ENCODE peak calls at places on chromosomes 13 and 19, in ten cellular contexts. U, P, A, K, F, E, O, Y, J and I are unnamed samples. For H3K4me1, the result is how much of the 10 kb centered on the place peaks cover.

GRCh38 chr13:113152894-113153809 is 5.3 kb upstream of the PROZ start:
- DNase-seq in O (peak), E (peak), P (no peak), Y (peak), J (peak), K (peak), F (no peak), U (peak), A (peak), I (peak)

GRCh38 chr13:23644527-23644926 is 74.3 kb downstream of the TNFRSF19 start:
- DNase-seq in P (no peak), J (no peak), O (no peak), Y (no peak), E (no peak), K (no peak), A (no peak), F (no peak), U (no peak), I (no peak)

GRCh38 chr13:109565877-109566276 is 220.5 kb downstream of the IRS2 start:
- DNase-seq in F (no peak), K (no peak), P (no peak), U (no peak), E (no peak), O (no peak), Y (no peak), A (no peak), J (no peak), I (no peak)

GRCh38 chr13:90928109-90928508 is 419.4 kb upstream of the MIR17HG start:
- DNase-seq in Y (no peak), F (no peak), O (no peak), K (no peak), U (no peak), A (no peak), P (no peak), J (no peak), E (no peak), I (no peak)

GRCh38 chr13:27868639-27869435 is 51.0 kb upstream of the PDX1 start:
- DNase-seq in J (peak), O (no peak), E (peak), Y (no peak), A (no peak), K (peak), P (no peak), U (no peak), F (no peak), I (no peak)

GRCh38 chr19:50722248-50723013 is 733 bp upstream of the CLEC11A start:
- DNase-seq in F (no peak), P (no peak), O (no peak), Y (no peak), U (no peak), A (no peak), K (no peak), J (no peak), E (no peak), I (no peak)

GRCh38 chr19:49859838-49860715 is 7.3 kb downstream of the PNKP start:
- DNase-seq in E (no peak), J (no peak), A (no peak), O (no peak), U (no peak), F (no peak), K (no peak), Y (no peak), P (no peak), I (no peak)

GRCh38 chr19:49113762-49114629 is at the start of gene LIN7B:
- DNase-seq in K (peak), J (peak), F (peak), U (peak), A (peak), Y (peak), P (peak), O (peak), E (peak), I (peak)

GRCh38 chr13:88246239-88246638 is 575.1 kb downstream of the SLITRK5 start:
- DNase-seq in J (no peak), P (no peak), U (no peak), O (no peak), E (peak), A (no peak), F (no peak), Y (no peak), K (no peak), I (no peak)

GRCh38 chr19:33387351-33388230 is 14.1 kb downstream of the CEBPG start:
- DNase-seq in K (no peak), O (no peak), P (no peak), F (no peak), E (no peak), J (no peak), Y (no peak), A (no peak), U (no peak), I (no peak)

GRCh38 chr19:42601811-42602443 is 7.2 kb upstream of the CEACAM8 start:
- DNase-seq in U (peak), J (no peak), O (no peak), A (no peak), P (no peak), Y (no peak), E (peak), F (peak), K (peak), I (peak)

GRCh38 chr19:30086916-30087315 is 144.9 kb downstream of the URI1 start:
- DNase-seq in A (no peak), E (no peak), F (no peak), J (no peak), O (no peak), P (no peak), K (no peak), U (no peak), Y (no peak), I (no peak)

GRCh38 chr19:39506944-39507714 is 7.8 kb upstream of the SELENOV start:
- DNase-seq in A (no peak), E (peak), O (no peak), U (peak), P (peak), K (peak), F (peak), J (no peak), Y (no peak), I (no peak)

GRCh38 chr19:52142001-52142595 is 2.4 kb upstream of the ZNF616 start:
- DNase-seq in U (no peak), O (no peak), P (no peak), F (no peak), A (no peak), E (no peak), J (no peak), Y (no peak), K (no peak), I (no peak)

GRCh38 chr19:7904074-7905020 is 670 bp downstream of the MAP2K7 start:
- DNase-seq in J (peak), A (peak), O (peak), F (no peak), U (no peak), E (peak), Y (peak), P (no peak), K (peak), I (peak)

GRCh38 chr13:48655291-48655690 is 1.6 kb downstream of the CYSLTR2 start:
- DNase-seq in J (no peak), Y (no peak), E (no peak), P (no peak), A (no peak), K (no peak), O (no peak), F (no peak), U (no peak), I (no peak)

GRCh38 chr13:72204291-72204690 is 337.3 kb upstream of the DACH1 start:
- DNase-seq in A (no peak), K (no peak), E (no peak), F (no peak), J (no peak), P (no peak), U (no peak), Y (no peak), O (no peak), I (no peak)

GRCh38 chr13:27621116-27621365 is 651 bp upstream of the POLR1D start:
- DNase-seq in E (no peak), Y (no peak), F (no peak), O (no peak), P (no peak), K (no peak), A (no peak), U (no peak), J (no peak), I (no peak)

GRCh38 chr13:49443327-49443688 is 556 bp downstream of the CAB39L start:
- DNase-seq in U (no peak), O (no peak), P (no peak), Y (no peak), K (peak), E (peak), F (no peak), J (no peak), A (no peak), I (no peak)

GRCh38 chr13:46489586-46490023 is 63.4 kb upstream of the LRCH1 start:
- DNase-seq in K (no peak), Y (peak), O (no peak), F (no peak), P (no peak), J (no peak), A (no peak), E (no peak), U (no peak), I (no peak)

GRCh38 chr13:92838786-92839185 is 387.8 kb upstream of the GPC6 start:
- DNase-seq in J (no peak), P (no peak), E (no peak), U (no peak), Y (no peak), K (no peak), F (no peak), O (no peak), A (no peak), I (no peak)

GRCh38 chr13:46104868-46105267 is at the start of gene CPB2:
- DNase-seq in E (no peak), K (no peak), F (no peak), Y (no peak), P (no peak), J (no peak), U (no peak), O (no peak), A (no peak), I (no peak)

GRCh38 chr13:101190976-101191375 is 225.3 kb downstream of the NALCN start:
- DNase-seq in F (no peak), O (no peak), E (no peak), P (no peak), K (no peak), Y (no peak), J (no peak), A (no peak), U (no peak), I (no peak)

GRCh38 chr13:52644108-52644507 is 1.9 kb downstream of the HNRNPA1L2 start:
- DNase-seq in J (no peak), P (no peak), U (no peak), A (no peak), O (no peak), Y (no peak), F (no peak), E (no peak), K (no peak), I (no peak)

GRCh38 chr19:35041548-35042055 is at the start of gene HPN:
- DNase-seq in O (peak), Y (peak), E (peak), K (peak), F (no peak), J (peak), U (peak), P (no peak), A (no peak), I (no peak)
- H3K4me1 ChIP-seq in O (half or more), Y (half or more), E (under half), K (under half), F (under half), J (under half), U (under half), P (under half), A (under half), I (under half)

GRCh38 chr13:40404407-40404806 is 262.0 kb downstream of the FOXO1 start:
- DNase-seq in J (no peak), O (no peak), U (no peak), P (no peak), K (no peak), F (no peak), E (no peak), Y (no peak), A (no peak), I (no peak)

GRCh38 chr13:40404967-40405716 is 261.3 kb downstream of the FOXO1 start:
- DNase-seq in K (no peak), A (no peak), U (no peak), P (no peak), J (no peak), F (no peak), O (no peak), Y (no peak), E (no peak), I (no peak)

GRCh38 chr13:40403509-40404241 is 262.8 kb downstream of the FOXO1 start:
- DNase-seq in O (no peak), Y (no peak), P (no peak), A (no peak), E (no peak), U (no peak), K (no peak), F (no peak), J (no peak), I (no peak)

GRCh38 chr13:40401911-40402776 is 264.3 kb downstream of the FOXO1 start:
- DNase-seq in P (peak), A (peak), F (peak), Y (peak), E (no peak), O (peak), J (peak), U (peak), K (peak), I (no peak)

GRCh38 chr13:40402931-40403412 is 263.5 kb downstream of the FOXO1 start:
- DNase-seq in A (peak), E (no peak), Y (no peak), O (no peak), J (no peak), K (no peak), U (no peak), F (peak), P (no peak), I (no peak)
- H3K4me1 ChIP-seq in A (under half), E (under half), Y (under half), O (under half), J (under half), K (under half), U (under half), F (half or more), P (under half), I (under half)

GRCh38 chr19:35139618-35139943 is 957 bp downstream of the FXYD1 start:
- DNase-seq in O (no peak), P (no peak), A (no peak), F (no peak), K (no peak), U (no peak), E (no peak), Y (no peak), J (peak), I (no peak)
- H3K4me1 ChIP-seq in O (under half), P (under half), A (under half), F (under half), K (under half), U (under half), E (under half), Y (under half), J (under half), I (under half)

GRCh38 chr13:50915562-50915961 is 6.0 kb downstream of the RNASEH2B start:
- DNase-seq in Y (no peak), O (no peak), P (no peak), K (no peak), U (no peak), E (no peak), F (no peak), J (no peak), A (no peak), I (no peak)
- H3K4me1 ChIP-seq in Y (under half), O (half or more), P (half or more), K (under half), U (under half), E (under half), F (under half), J (under half), A (under half), I (half or more)

GRCh38 chr19:18464646-18465045 is 26.7 kb upstream of the ISYNA1 start:
- DNase-seq in E (no peak), U (peak), P (no peak), F (no peak), J (peak), Y (peak), A (peak), K (peak), O (peak), I (no peak)

GRCh38 chr19:18467978-18468377 is 30.0 kb upstream of the ISYNA1 start:
- DNase-seq in U (no peak), K (no peak), E (no peak), O (no peak), A (no peak), Y (no peak), J (no peak), F (no peak), P (no peak), I (no peak)

GRCh38 chr19:18466354-18466753 is 28.4 kb upstream of the ISYNA1 start:
- DNase-seq in Y (no peak), A (no peak), K (no peak), F (no peak), J (no peak), U (no peak), O (no peak), E (no peak), P (no peak), I (no peak)

GRCh38 chr19:18465214-18465963 is 27.5 kb upstream of the ISYNA1 start:
- DNase-seq in O (peak), K (no peak), A (no peak), P (no peak), Y (peak), J (no peak), E (no peak), U (no peak), F (no peak), I (no peak)

GRCh38 chr19:18465964-18466339 is 28.0 kb upstream of the ISYNA1 start:
- DNase-seq in O (no peak), P (no peak), K (no peak), Y (no peak), E (no peak), J (no peak), U (no peak), A (no peak), F (no peak), I (no peak)
- H3K4me1 ChIP-seq in O (under half), P (under half), K (under half), Y (half or more), E (under half), J (under half), U (under half), A (under half), F (half or more), I (under half)

DNA sequence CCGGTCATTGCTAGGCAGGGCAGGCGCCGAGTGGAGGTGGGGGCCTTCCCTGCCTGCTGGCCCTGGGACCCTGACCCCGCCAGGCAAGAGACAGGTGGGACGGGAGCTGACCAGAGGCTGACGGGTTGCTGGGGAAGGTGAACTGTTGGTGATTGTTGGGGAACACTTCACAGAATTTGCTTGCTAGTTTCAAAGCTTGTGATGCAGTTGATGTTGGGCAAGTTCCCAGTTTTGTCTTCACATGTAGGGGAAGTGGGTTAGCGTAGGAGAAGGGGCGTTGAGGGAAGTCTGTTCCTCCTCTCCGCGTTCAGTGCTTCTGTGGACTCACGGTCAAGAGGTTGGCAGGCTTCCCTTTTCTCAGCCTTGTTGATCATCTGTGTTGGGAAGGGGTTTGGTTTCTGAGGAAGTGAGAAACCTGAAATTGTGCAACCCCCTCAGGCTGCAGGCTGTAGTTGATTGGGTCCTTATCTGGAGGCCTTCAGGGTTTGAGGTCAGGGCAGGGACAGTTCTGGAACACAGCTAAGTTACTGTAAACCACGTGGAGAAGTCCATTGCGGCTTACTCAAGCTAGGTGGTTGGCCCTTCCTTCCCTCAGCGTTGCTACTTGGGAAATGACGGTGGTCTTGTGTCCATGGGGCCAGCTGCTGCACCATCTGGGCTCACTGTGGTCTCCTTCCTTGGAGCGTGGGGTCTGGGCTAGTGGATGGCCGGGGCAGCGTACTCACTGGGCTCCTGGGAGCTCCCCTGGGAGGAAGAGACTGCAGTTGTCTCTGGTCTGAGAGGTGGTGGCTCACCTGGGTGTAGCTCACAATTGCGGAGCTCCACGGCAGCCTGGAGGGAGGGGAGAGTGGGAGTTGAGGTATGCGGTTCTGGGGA is 7.5 kb downstream of the RPS9 start:
- DNase-seq in F (no peak), J (peak), E (no peak), P (no peak), O (peak), U (no peak), A (peak), K (peak), Y (peak), I (no peak)
- H3K4me1 ChIP-seq in F (half or more), J (under half), E (under half), P (half or more), O (half or more), U (under half), A (under half), K (half or more), Y (half or more), I (half or more)